ENCODE peak calls at places on chromosomes 7 and 10, in five cellular contexts. V is iPS-NIHi11, T is NCI-H2081, X is ACHN, H is nephron progenitor cell. K is an unnamed sample.
A peak's percentile ranks its signal among the peaks of the same experiment; 100 is the strongest.

GRCh38 chr10:130169136-130169888 is 33.1 kb downstream of the GLRX3 start:
- DNase-seq in V (peak; percentile 41), T (peak; percentile 80), X (peak; percentile 65), H (no peak), K (no peak)

GRCh38 chr7:35647171-35647574 is 47.8 kb downstream of the HERPUD2 start:
- DNase-seq in V (peak; percentile 68), T (no peak), X (no peak), H (no peak), K (peak; percentile 11)

GRCh38 chr7:145036592-145037386 is 200.9 kb upstream of the TPK1 start:
- DNase-seq in V (peak; percentile 53), T (peak; percentile 75), X (peak; percentile 75), H (peak; percentile 42), K (no peak)

GRCh38 chr10:97584060-97584797 is at the start of gene HOGA1:
- DNase-seq in V (peak; percentile 94), T (no peak), X (peak; percentile 99), H (peak; percentile 20), K (no peak)

GRCh38 chr7:117259626-117260025 is 63.2 kb downstream of the WNT2 start:
- DNase-seq in V (no peak), T (no peak), X (no peak), H (no peak), K (no peak)

GRCh38 chr10:78396754-78397153 is 363.1 kb downstream of the RPS24 start:
- DNase-seq in V (no peak), T (no peak), X (no peak), H (no peak), K (no peak)

GRCh38 chr7:101486764-101487458 is 124.2 kb downstream of the COL26A1 start:
- DNase-seq in V (peak; percentile 56), T (no peak), X (no peak), H (peak; percentile 40), K (no peak)

GRCh38 chr7:19899517-19899916 is 126.1 kb upstream of the TMEM196 start:
- DNase-seq in V (no peak), T (peak; percentile 19), X (no peak), H (no peak), K (no peak)

GRCh38 chr10:71667374-71667750 is 52.2 kb downstream of the C10orf105 start:
- DNase-seq in V (no peak), T (no peak), X (no peak), H (no peak), K (no peak)

K was measured in NCI-H1436 treated with DMSO at 0.1 percent for 48 hours.